ENCODE peak calls at places on chromosomes 7 and 10, in seven cellular contexts. One of them, this sample, is unnamed.

GRCh38 chr10:17335065-17335464 is 107.0 kb downstream of the VIM start:
- DNase-seq in trophoblast cell: peak; percentile 27
- DNase-seq in H9: no peak
- DNase-seq in mesenchymal stem cell: no peak
- DNase-seq in H1: no peak
- DNase-seq in IMR-90: peak; percentile 84
- DNase-seq in mesendoderm: no peak
- DNase-seq in this sample: no peak

GRCh38 chr7:30038182-30038980 is 10.2 kb downstream of the PLEKHA8 start:
- DNase-seq in mesenchymal stem cell: no peak
- DNase-seq in mesendoderm: no peak
- DNase-seq in H9: no peak
- DNase-seq in trophoblast cell: no peak
- DNase-seq in IMR-90: peak; percentile 48
- DNase-seq in H1: no peak
- DNase-seq in this sample: no peak

GRCh38 chr7:129877146-129877792 is 75.5 kb downstream of the UBE2H start:
- DNase-seq in H1: no peak
- DNase-seq in trophoblast cell: no peak
- DNase-seq in mesenchymal stem cell: peak; percentile 26
- DNase-seq in H9: no peak
- DNase-seq in IMR-90: no peak
- DNase-seq in mesendoderm: no peak
- DNase-seq in this sample: no peak

GRCh38 chr10:62811159-62811875 is 4.8 kb downstream of the EGR2 start:
- DNase-seq in mesenchymal stem cell: no peak
- DNase-seq in trophoblast cell: no peak
- DNase-seq in mesendoderm: no peak
- DNase-seq in IMR-90: no peak
- DNase-seq in H1: no peak
- DNase-seq in H9: no peak
- DNase-seq in this sample: no peak

GRCh38 chr7:157872447-157872846 is 535.6 kb downstream of the DNAJB6 start:
- DNase-seq in mesendoderm: no peak
- DNase-seq in H1: no peak
- DNase-seq in IMR-90: no peak
- DNase-seq in trophoblast cell: no peak
- DNase-seq in mesenchymal stem cell: no peak
- DNase-seq in H9: no peak
- DNase-seq in this sample: no peak

GRCh38 chr7:92621026-92621540 is 30.9 kb upstream of the FAM133B start:
- DNase-seq in mesendoderm: peak; percentile 57
- DNase-seq in H9: no peak
- DNase-seq in H1: no peak
- DNase-seq in IMR-90: peak; percentile 94
- DNase-seq in mesenchymal stem cell: peak; percentile 81
- DNase-seq in trophoblast cell: peak; percentile 77
- DNase-seq in this sample: peak; percentile 23

GRCh38 chr7:50502001-50502684 is 52.0 kb upstream of the FIGNL1 start:
- DNase-seq in H9: no peak
- DNase-seq in trophoblast cell: peak; percentile 55
- DNase-seq in IMR-90: peak; percentile 87
- DNase-seq in mesenchymal stem cell: peak; percentile 96
- DNase-seq in H1: no peak
- DNase-seq in mesendoderm: peak; percentile 10
- DNase-seq in this sample: no peak

GRCh38 chr7:27359167-27359731 is 116.6 kb downstream of the EVX1 start:
- DNase-seq in mesenchymal stem cell: no peak
- DNase-seq in H1: no peak
- DNase-seq in mesendoderm: no peak
- DNase-seq in trophoblast cell: no peak
- DNase-seq in IMR-90: no peak
- DNase-seq in H9: no peak
- DNase-seq in this sample: no peak

GRCh38 chr10:28296023-28296422 is 6.8 kb downstream of the MPP7 start:
- DNase-seq in trophoblast cell: no peak
- DNase-seq in mesenchymal stem cell: no peak
- DNase-seq in IMR-90: no peak
- DNase-seq in H9: no peak
- DNase-seq in H1: no peak
- DNase-seq in mesendoderm: no peak
- DNase-seq in this sample: no peak

GRCh38 chr7:26658698-26659084 is 205.7 kb downstream of the SKAP2 start:
- DNase-seq in H1: no peak
- DNase-seq in trophoblast cell: no peak
- DNase-seq in mesendoderm: no peak
- DNase-seq in mesenchymal stem cell: no peak
- DNase-seq in H9: no peak
- DNase-seq in IMR-90: no peak
- DNase-seq in this sample: no peak

GRCh38 chr7:156791241-156791640 is 101.7 kb downstream of the LMBR1 start:
- DNase-seq in IMR-90: no peak
- DNase-seq in mesendoderm: no peak
- DNase-seq in H9: no peak
- DNase-seq in H1: no peak
- DNase-seq in mesenchymal stem cell: no peak
- DNase-seq in trophoblast cell: no peak
- DNase-seq in this sample: no peak

GRCh38 chr7:87218941-87219544 is 489 bp downstream of the TMEM243 start:
- DNase-seq in IMR-90: peak; percentile 34
- DNase-seq in trophoblast cell: peak; percentile 69
- DNase-seq in H9: peak; percentile 74
- DNase-seq in mesenchymal stem cell: peak; percentile 61
- DNase-seq in H1: peak; percentile 25
- DNase-seq in mesendoderm: peak; percentile 88
- DNase-seq in this sample: peak; percentile 14

GRCh38 chr7:76048668-76048988 is 722 bp downstream of the MDH2 start:
- DNase-seq in IMR-90: no peak
- DNase-seq in mesendoderm: peak; percentile 73
- DNase-seq in H9: peak; percentile 56
- DNase-seq in H1: no peak
- DNase-seq in mesenchymal stem cell: no peak
- DNase-seq in trophoblast cell: no peak
- DNase-seq in this sample: no peak

GRCh38 chr10:123287594-123288247 is 133.5 kb downstream of the BUB3 start:
- DNase-seq in mesendoderm: no peak
- DNase-seq in H9: no peak
- DNase-seq in IMR-90: peak; percentile 2
- DNase-seq in mesenchymal stem cell: no peak
- DNase-seq in trophoblast cell: peak; percentile 95
- DNase-seq in H1: no peak
- DNase-seq in this sample: no peak

GRCh38 chr10:3776796-3777571 is 8.0 kb downstream of the KLF6 start:
- DNase-seq in H9: peak; percentile 10
- DNase-seq in IMR-90: peak; percentile 94
- DNase-seq in H1: no peak
- DNase-seq in mesendoderm: peak; percentile 40
- DNase-seq in mesenchymal stem cell: peak; percentile 89
- DNase-seq in trophoblast cell: peak; percentile 97
- DNase-seq in this sample: no peak

GRCh38 chr7:19143930-19144574 is 1.2 kb downstream of the FERD3L start:
- DNase-seq in mesendoderm: peak; percentile 70
- DNase-seq in H9: peak; percentile 62
- DNase-seq in H1: no peak
- DNase-seq in trophoblast cell: no peak
- DNase-seq in mesenchymal stem cell: no peak
- DNase-seq in IMR-90: no peak
- DNase-seq in this sample: no peak

GRCh38 chr10:91415816-91416215 is 5.7 kb downstream of the HECTD2 start:
- DNase-seq in H9: no peak
- DNase-seq in mesendoderm: no peak
- DNase-seq in trophoblast cell: no peak
- DNase-seq in H1: no peak
- DNase-seq in mesenchymal stem cell: peak; percentile 36
- DNase-seq in IMR-90: no peak
- DNase-seq in this sample: no peak

GRCh38 chr10:129365767-129366400 is 101.2 kb upstream of the MGMT start:
- DNase-seq in trophoblast cell: no peak
- DNase-seq in mesenchymal stem cell: no peak
- DNase-seq in IMR-90: no peak
- DNase-seq in H1: no peak
- DNase-seq in H9: peak; percentile 59
- DNase-seq in mesendoderm: peak; percentile 42
- DNase-seq in this sample: no peak

GRCh38 chr10:12077580-12078180 is 8.9 kb downstream of the DHTKD1 start:
- DNase-seq in trophoblast cell: no peak
- DNase-seq in H1: no peak
- DNase-seq in mesendoderm: no peak
- DNase-seq in H9: no peak
- DNase-seq in IMR-90: no peak
- DNase-seq in mesenchymal stem cell: no peak
- DNase-seq in this sample: no peak

GRCh38 chr10:130045091-130045652 is 65.5 kb downstream of the C10orf143 start:
- DNase-seq in mesenchymal stem cell: no peak
- DNase-seq in IMR-90: no peak
- DNase-seq in trophoblast cell: no peak
- DNase-seq in H1: peak; percentile 43
- DNase-seq in mesendoderm: peak; percentile 78
- DNase-seq in H9: peak; percentile 86
- DNase-seq in this sample: no peak

GRCh38 chr10:21100871-21101514 is 203.9 kb upstream of the NEBL start:
- DNase-seq in mesenchymal stem cell: peak; percentile 68
- DNase-seq in mesendoderm: no peak
- DNase-seq in H9: no peak
- DNase-seq in IMR-90: no peak
- DNase-seq in trophoblast cell: no peak
- DNase-seq in H1: no peak
- DNase-seq in this sample: no peak

GRCh38 chr10:3624367-3624766 is 160.6 kb downstream of the KLF6 start:
- DNase-seq in mesenchymal stem cell: peak; percentile 83
- DNase-seq in IMR-90: peak; percentile 88
- DNase-seq in H1: no peak
- DNase-seq in trophoblast cell: peak; percentile 97
- DNase-seq in mesendoderm: peak; percentile 37
- DNase-seq in H9: no peak
- DNase-seq in this sample: no peak

GRCh38 chr10:546971-547590 is 142.4 kb downstream of the DIP2C start:
- DNase-seq in IMR-90: peak; percentile 31
- DNase-seq in trophoblast cell: peak; percentile 99
- DNase-seq in H9: no peak
- DNase-seq in mesenchymal stem cell: peak; percentile 25
- DNase-seq in mesendoderm: peak; percentile 88
- DNase-seq in H1: no peak
- DNase-seq in this sample: peak; percentile 12

GRCh38 chr10:4450981-4451501 is 375.0 kb upstream of the AKR1E2 start:
- DNase-seq in IMR-90: peak; percentile 90
- DNase-seq in H1: no peak
- DNase-seq in H9: no peak
- DNase-seq in mesendoderm: peak; percentile 71
- DNase-seq in trophoblast cell: peak; percentile 93
- DNase-seq in mesenchymal stem cell: peak; percentile 64
- DNase-seq in this sample: no peak

GRCh38 chr7:149023662-149024061 is 4.6 kb downstream of the PDIA4 start:
- DNase-seq in H1: no peak
- DNase-seq in H9: no peak
- DNase-seq in mesendoderm: no peak
- DNase-seq in trophoblast cell: no peak
- DNase-seq in mesenchymal stem cell: no peak
- DNase-seq in IMR-90: no peak
- DNase-seq in this sample: no peak

GRCh38 chr10:69880301-69881081 is 78.8 kb downstream of the COL13A1 start:
- DNase-seq in mesenchymal stem cell: no peak
- DNase-seq in mesendoderm: no peak
- DNase-seq in trophoblast cell: no peak
- DNase-seq in H9: no peak
- DNase-seq in IMR-90: no peak
- DNase-seq in H1: no peak
- DNase-seq in this sample: no peak
- H3K4ac ChIP-seq in mesenchymal stem cell: no peak overlapping the region
- H3K4ac ChIP-seq in mesendoderm: peak overlapping the region; percentile 59
- H3K4ac ChIP-seq in trophoblast cell: no peak overlapping the region
- H3K4ac ChIP-seq in H9: no peak overlapping the region
- H3K4ac ChIP-seq in IMR-90: no peak overlapping the region
- H3K4ac ChIP-seq in H1: peak overlapping the region; percentile 63
- H3K4ac ChIP-seq in this sample: peak overlapping the region; percentile 43

GRCh38 chr10:101112799-101113594 is 18.1 kb upstream of the TLX1 start:
- DNase-seq in H9: peak; percentile 15
- DNase-seq in H1: no peak
- DNase-seq in IMR-90: no peak
- DNase-seq in trophoblast cell: no peak
- DNase-seq in mesendoderm: no peak
- DNase-seq in mesenchymal stem cell: no peak
- DNase-seq in this sample: no peak

GRCh38 chr10:101110856-101111523 is 20.1 kb upstream of the TLX1 start:
- DNase-seq in mesendoderm: no peak
- DNase-seq in trophoblast cell: peak; percentile 48
- DNase-seq in IMR-90: no peak
- DNase-seq in mesenchymal stem cell: no peak
- DNase-seq in H9: peak; percentile 53
- DNase-seq in H1: no peak
- DNase-seq in this sample: no peak

GRCh38 chr10:101111547-101111946 is 19.6 kb upstream of the TLX1 start:
- DNase-seq in mesenchymal stem cell: no peak
- DNase-seq in H9: no peak
- DNase-seq in trophoblast cell: no peak
- DNase-seq in H1: no peak
- DNase-seq in mesendoderm: no peak
- DNase-seq in IMR-90: no peak
- DNase-seq in this sample: no peak

GRCh38 chr10:101116754-101117153 is 14.3 kb upstream of the TLX1 start:
- DNase-seq in IMR-90: no peak
- DNase-seq in trophoblast cell: no peak
- DNase-seq in mesendoderm: no peak
- DNase-seq in mesenchymal stem cell: no peak
- DNase-seq in H1: no peak
- DNase-seq in H9: no peak
- DNase-seq in this sample: no peak

GRCh38 chr10:101113890-101114403 is 17.2 kb upstream of the TLX1 start:
- DNase-seq in H9: no peak
- DNase-seq in IMR-90: no peak
- DNase-seq in mesendoderm: no peak
- DNase-seq in H1: no peak
- DNase-seq in trophoblast cell: no peak
- DNase-seq in mesenchymal stem cell: no peak
- DNase-seq in this sample: no peak
- H3K4ac ChIP-seq in H9: no peak overlapping the region
- H3K4ac ChIP-seq in IMR-90: no peak overlapping the region
- H3K4ac ChIP-seq in mesendoderm: no peak overlapping the region
- H3K4ac ChIP-seq in H1: no peak overlapping the region
- H3K4ac ChIP-seq in trophoblast cell: no peak overlapping the region
- H3K4ac ChIP-seq in mesenchymal stem cell: no peak overlapping the region
- H3K4ac ChIP-seq in this sample: no peak overlapping the region

GRCh38 chr7:133822816-133823552 is 304.2 kb upstream of the LRGUK start:
- DNase-seq in H9: no peak
- DNase-seq in H1: no peak
- DNase-seq in IMR-90: no peak
- DNase-seq in mesenchymal stem cell: no peak
- DNase-seq in mesendoderm: no peak
- DNase-seq in trophoblast cell: no peak
- DNase-seq in this sample: no peak
- H3K4ac ChIP-seq in H9: no peak overlapping the region
- H3K4ac ChIP-seq in H1: no peak overlapping the region
- H3K4ac ChIP-seq in IMR-90: no peak overlapping the region
- H3K4ac ChIP-seq in mesenchymal stem cell: no peak overlapping the region
- H3K4ac ChIP-seq in mesendoderm: no peak overlapping the region
- H3K4ac ChIP-seq in trophoblast cell: no peak overlapping the region
- H3K4ac ChIP-seq in this sample: no peak overlapping the region

DNA sequence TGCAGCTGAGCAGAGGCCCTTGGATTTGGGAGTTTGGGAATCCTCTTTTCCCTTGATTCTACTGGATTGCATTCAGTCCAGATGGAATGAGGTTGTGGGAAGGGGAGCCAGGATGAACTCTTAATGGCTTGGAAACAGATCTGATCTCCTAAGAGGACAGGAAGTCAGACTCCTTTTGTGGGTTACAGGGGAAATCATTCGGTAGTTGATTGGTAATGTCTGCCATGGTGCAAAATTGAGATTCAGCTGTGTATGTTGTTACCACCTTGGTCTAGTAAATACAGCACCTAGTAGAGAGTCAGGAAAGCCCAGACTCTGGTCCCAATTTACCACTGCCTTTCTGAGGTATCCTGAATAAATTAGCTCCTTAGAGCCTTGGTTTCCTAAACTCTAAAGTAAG is 144.2 kb upstream of the TNRC18 start:
- DNase-seq in trophoblast cell: no peak
- DNase-seq in mesendoderm: peak; percentile 62
- DNase-seq in mesenchymal stem cell: peak; percentile 26
- DNase-seq in IMR-90: no peak
- DNase-seq in H9: no peak
- DNase-seq in H1: no peak
- DNase-seq in this sample: no peak
- H3K4ac ChIP-seq in trophoblast cell: no peak overlapping the region
- H3K4ac ChIP-seq in mesendoderm: no peak overlapping the region
- H3K4ac ChIP-seq in mesenchymal stem cell: no peak overlapping the region
- H3K4ac ChIP-seq in IMR-90: no peak overlapping the region
- H3K4ac ChIP-seq in H9: no peak overlapping the region
- H3K4ac ChIP-seq in H1: no peak overlapping the region
- H3K4ac ChIP-seq in this sample: no peak overlapping the region

This sample was measured in neuronal stem cell.